ENCODE peak calls at places on chromosome 21, in seven cellular contexts. One of them, this sample, is unnamed.

GRCh38 chr21:33268736-33269441 is 2.7 kb downstream of the IL10RB start:
- DNase-seq in endothelial cell: no peak
- DNase-seq in epithelial cell of esophagus: peak
- DNase-seq in GM10248: peak
- DNase-seq in lung: peak
- DNase-seq in left colon: peak
- DNase-seq in midbrain: no peak
- DNase-seq in this sample: peak

GRCh38 chr21:15592271-15592860 is 137.4 kb upstream of the USP25 start:
- DNase-seq in endothelial cell: peak
- DNase-seq in epithelial cell of esophagus: peak
- DNase-seq in GM10248: peak
- DNase-seq in lung: no peak
- DNase-seq in left colon: no peak
- DNase-seq in midbrain: peak
- DNase-seq in this sample: peak

GRCh38 chr21:37446552-37446951 is 80.0 kb downstream of the DYRK1A start:
- DNase-seq in endothelial cell: no peak
- DNase-seq in epithelial cell of esophagus: no peak
- DNase-seq in GM10248: no peak
- DNase-seq in lung: no peak
- DNase-seq in left colon: no peak
- DNase-seq in midbrain: no peak
- DNase-seq in this sample: no peak

GRCh38 chr21:35326677-35327076 is 277.6 kb upstream of the RUNX1 start:
- DNase-seq in endothelial cell: no peak
- DNase-seq in epithelial cell of esophagus: no peak
- DNase-seq in GM10248: no peak
- DNase-seq in lung: no peak
- DNase-seq in left colon: no peak
- DNase-seq in midbrain: no peak
- DNase-seq in this sample: no peak

GRCh38 chr21:44871576-44872265 is 1.8 kb downstream of the PTTG1IP start:
- DNase-seq in endothelial cell: no peak
- DNase-seq in epithelial cell of esophagus: peak
- DNase-seq in GM10248: no peak
- DNase-seq in lung: peak
- DNase-seq in left colon: peak
- DNase-seq in midbrain: peak
- DNase-seq in this sample: peak

GRCh38 chr21:38990424-38990794 is 184.7 kb downstream of the ETS2 start:
- DNase-seq in endothelial cell: no peak
- DNase-seq in epithelial cell of esophagus: no peak
- DNase-seq in GM10248: no peak
- DNase-seq in lung: no peak
- DNase-seq in left colon: no peak
- DNase-seq in midbrain: no peak
- DNase-seq in this sample: no peak

GRCh38 chr21:16579538-16579937 is 849.8 kb downstream of the USP25 start:
- DNase-seq in endothelial cell: no peak
- DNase-seq in epithelial cell of esophagus: peak
- DNase-seq in GM10248: no peak
- DNase-seq in lung: no peak
- DNase-seq in left colon: no peak
- DNase-seq in midbrain: peak
- DNase-seq in this sample: no peak

GRCh38 chr21:14943636-14944035 is 121.2 kb downstream of the NRIP1 start:
- DNase-seq in endothelial cell: no peak
- DNase-seq in epithelial cell of esophagus: no peak
- DNase-seq in GM10248: no peak
- DNase-seq in lung: no peak
- DNase-seq in left colon: no peak
- DNase-seq in midbrain: no peak
- DNase-seq in this sample: no peak

GRCh38 chr21:45010860-45011259 is 63.5 kb upstream of the ADARB1 start:
- DNase-seq in endothelial cell: no peak
- DNase-seq in epithelial cell of esophagus: no peak
- DNase-seq in GM10248: no peak
- DNase-seq in lung: no peak
- DNase-seq in left colon: no peak
- DNase-seq in midbrain: no peak
- DNase-seq in this sample: no peak

GRCh38 chr21:20010691-20011200 is 987.5 kb upstream of the NCAM2 start:
- DNase-seq in endothelial cell: no peak
- DNase-seq in epithelial cell of esophagus: no peak
- DNase-seq in GM10248: no peak
- DNase-seq in lung: no peak
- DNase-seq in left colon: no peak
- DNase-seq in midbrain: no peak
- DNase-seq in this sample: no peak

GRCh38 chr21:33924766-33925100 is 9.1 kb upstream of the ATP5PO start:
- DNase-seq in endothelial cell: no peak
- DNase-seq in epithelial cell of esophagus: peak
- DNase-seq in GM10248: no peak
- DNase-seq in lung: no peak
- DNase-seq in left colon: no peak
- DNase-seq in midbrain: no peak
- DNase-seq in this sample: peak

GRCh38 chr21:46516068-46516467 is 57.4 kb downstream of the DIP2A start:
- DNase-seq in endothelial cell: no peak
- DNase-seq in epithelial cell of esophagus: no peak
- DNase-seq in GM10248: no peak
- DNase-seq in lung: no peak
- DNase-seq in left colon: no peak
- DNase-seq in midbrain: no peak
- DNase-seq in this sample: no peak

GRCh38 chr21:44514218-44514520 is 25.8 kb downstream of the KRTAP10-1 start:
- DNase-seq in endothelial cell: no peak
- DNase-seq in epithelial cell of esophagus: no peak
- DNase-seq in GM10248: no peak
- DNase-seq in lung: no peak
- DNase-seq in left colon: no peak
- DNase-seq in midbrain: no peak
- DNase-seq in this sample: no peak

GRCh38 chr21:34501716-34502115 is 10.3 kb downstream of the KCNE1 start:
- DNase-seq in endothelial cell: no peak
- DNase-seq in epithelial cell of esophagus: no peak
- DNase-seq in GM10248: no peak
- DNase-seq in lung: no peak
- DNase-seq in left colon: no peak
- DNase-seq in midbrain: no peak
- DNase-seq in this sample: no peak

GRCh38 chr21:45509566-45510465 is 32.4 kb downstream of the SLC19A1 start:
- DNase-seq in endothelial cell: no peak
- DNase-seq in epithelial cell of esophagus: no peak
- DNase-seq in GM10248: no peak
- DNase-seq in lung: no peak
- DNase-seq in left colon: peak
- DNase-seq in midbrain: no peak
- DNase-seq in this sample: no peak

GRCh38 chr21:28795251-28795650 is 197.4 kb downstream of the LTN1 start:
- DNase-seq in endothelial cell: no peak
- DNase-seq in epithelial cell of esophagus: no peak
- DNase-seq in GM10248: no peak
- DNase-seq in lung: no peak
- DNase-seq in left colon: no peak
- DNase-seq in midbrain: no peak
- DNase-seq in this sample: no peak

GRCh38 chr21:28068455-28069358 is 924.0 kb downstream of the LTN1 start:
- DNase-seq in endothelial cell: no peak
- DNase-seq in epithelial cell of esophagus: no peak
- DNase-seq in GM10248: no peak
- DNase-seq in lung: no peak
- DNase-seq in left colon: no peak
- DNase-seq in midbrain: no peak
- DNase-seq in this sample: no peak

GRCh38 chr21:44872568-44873355 is 728 bp downstream of the PTTG1IP start:
- DNase-seq in endothelial cell: peak
- DNase-seq in epithelial cell of esophagus: peak
- DNase-seq in GM10248: no peak
- DNase-seq in lung: peak
- DNase-seq in left colon: peak
- DNase-seq in midbrain: no peak
- DNase-seq in this sample: peak

GRCh38 chr21:30340714-30341573 is 3.5 kb upstream of the KRTAP27-1 start:
- DNase-seq in endothelial cell: peak
- DNase-seq in epithelial cell of esophagus: peak
- DNase-seq in GM10248: peak
- DNase-seq in lung: no peak
- DNase-seq in left colon: peak
- DNase-seq in midbrain: peak
- DNase-seq in this sample: peak